ENCODE peak calls at places on chromosomes 4 and X, in four cellular contexts. One of them, this sample, is unnamed. For H3K9me3, the result is how much of the 10 kb centered on the place peaks cover.

GRCh38 chr4:165986956-165987698 is 114.1 kb downstream of the TLL1 start:
- DNase-seq in heart left ventricle: no peak
- DNase-seq in right lobe of liver: no peak
- DNase-seq in lower lobe of right lung: no peak
- DNase-seq in this sample: no peak

GRCh38 chr4:78020677-78021076 is 36.4 kb upstream of the FRAS1 start:
- DNase-seq in lower lobe of right lung: no peak
- DNase-seq in right lobe of liver: no peak
- DNase-seq in heart left ventricle: no peak
- DNase-seq in this sample: no peak

GRCh38 chr4:167906851-167907250 is 185.5 kb upstream of the ANXA10 start:
- DNase-seq in lower lobe of right lung: no peak
- DNase-seq in right lobe of liver: no peak
- DNase-seq in heart left ventricle: no peak
- DNase-seq in this sample: no peak

GRCh38 chrX:134738986-134739744 is 80.9 kb upstream of the PLAC1 start:
- DNase-seq in heart left ventricle: no peak
- DNase-seq in lower lobe of right lung: no peak
- DNase-seq in right lobe of liver: no peak
- DNase-seq in this sample: no peak

GRCh38 chr4:22969314-22969896 is 276.7 kb downstream of the GBA3 start:
- DNase-seq in heart left ventricle: no peak
- DNase-seq in lower lobe of right lung: no peak
- DNase-seq in right lobe of liver: no peak
- DNase-seq in this sample: no peak

GRCh38 chr4:37682701-37683401 is 3.3 kb downstream of the RELL1 start:
- DNase-seq in heart left ventricle: no peak
- DNase-seq in lower lobe of right lung: no peak
- DNase-seq in right lobe of liver: no peak
- DNase-seq in this sample: no peak

GRCh38 chr4:3780347-3781171 is 14.4 kb downstream of the ADRA2C start:
- DNase-seq in lower lobe of right lung: no peak
- DNase-seq in right lobe of liver: no peak
- DNase-seq in heart left ventricle: no peak
- DNase-seq in this sample: no peak

GRCh38 chr4:3767569-3768288 is 1.5 kb downstream of the ADRA2C start:
- DNase-seq in right lobe of liver: no peak
- DNase-seq in lower lobe of right lung: no peak
- DNase-seq in heart left ventricle: no peak
- DNase-seq in this sample: no peak

GRCh38 chr4:10582059-10582686 is 102.4 kb downstream of the CLNK start:
- DNase-seq in heart left ventricle: peak
- DNase-seq in lower lobe of right lung: no peak
- DNase-seq in right lobe of liver: no peak
- DNase-seq in this sample: no peak

GRCh38 chr4:121182296-121182695 is 18.2 kb upstream of the TNIP3 start:
- DNase-seq in lower lobe of right lung: no peak
- DNase-seq in heart left ventricle: no peak
- DNase-seq in right lobe of liver: no peak
- DNase-seq in this sample: no peak

GRCh38 chrX:3326721-3327120 is 19.7 kb downstream of the MXRA5 start:
- DNase-seq in lower lobe of right lung: no peak
- DNase-seq in heart left ventricle: no peak
- DNase-seq in right lobe of liver: no peak
- DNase-seq in this sample: no peak

GRCh38 chrX:125295337-125295736 is 24.3 kb upstream of the TEX13C start:
- DNase-seq in lower lobe of right lung: no peak
- DNase-seq in right lobe of liver: no peak
- DNase-seq in heart left ventricle: no peak
- DNase-seq in this sample: no peak

GRCh38 chr4:154332681-154333421 is 158.7 kb downstream of the DCHS2 start:
- DNase-seq in heart left ventricle: peak
- DNase-seq in lower lobe of right lung: peak
- DNase-seq in right lobe of liver: peak
- DNase-seq in this sample: peak

GRCh38 chrX:471239-471638 is 84.5 kb upstream of the PPP2R3B start:
- DNase-seq in right lobe of liver: no peak
- DNase-seq in lower lobe of right lung: no peak
- DNase-seq in heart left ventricle: no peak
- DNase-seq in this sample: no peak

GRCh38 chrX:105313596-105313995 is 93.1 kb upstream of the TEX13A start:
- DNase-seq in lower lobe of right lung: no peak
- DNase-seq in heart left ventricle: no peak
- DNase-seq in right lobe of liver: no peak
- DNase-seq in this sample: no peak

GRCh38 chr4:139950568-139950967 is 203.4 kb downstream of the MAML3 start:
- DNase-seq in heart left ventricle: no peak
- DNase-seq in lower lobe of right lung: peak
- DNase-seq in right lobe of liver: no peak
- DNase-seq in this sample: no peak

GRCh38 chr4:3239342-3239741 is 9.6 kb upstream of the MSANTD1 start:
- DNase-seq in lower lobe of right lung: no peak
- DNase-seq in right lobe of liver: no peak
- DNase-seq in heart left ventricle: no peak
- DNase-seq in this sample: no peak

GRCh38 chr4:114615435-114615834 is 16.8 kb downstream of the UGT8 start:
- DNase-seq in right lobe of liver: no peak
- DNase-seq in heart left ventricle: no peak
- DNase-seq in lower lobe of right lung: no peak
- DNase-seq in this sample: no peak

GRCh38 chrX:152897216-152898144 is at the start of gene ZNF185:
- DNase-seq in heart left ventricle: no peak
- DNase-seq in lower lobe of right lung: peak
- DNase-seq in right lobe of liver: peak
- DNase-seq in this sample: no peak

GRCh38 chr4:111546881-111547280 is 598.4 kb upstream of the FAM241A start:
- DNase-seq in lower lobe of right lung: no peak
- DNase-seq in heart left ventricle: no peak
- DNase-seq in right lobe of liver: no peak
- DNase-seq in this sample: no peak

GRCh38 chr4:11230888-11231287 is 197.8 kb downstream of the HS3ST1 start:
- DNase-seq in heart left ventricle: no peak
- DNase-seq in right lobe of liver: no peak
- DNase-seq in lower lobe of right lung: no peak
- DNase-seq in this sample: no peak

GRCh38 chr4:18366762-18367358 is 345.3 kb upstream of the LCORL start:
- DNase-seq in heart left ventricle: no peak
- DNase-seq in right lobe of liver: no peak
- DNase-seq in lower lobe of right lung: no peak
- DNase-seq in this sample: no peak

GRCh38 chrX:10526442-10526841 is 93.9 kb downstream of the MID1 start:
- DNase-seq in heart left ventricle: no peak
- DNase-seq in right lobe of liver: no peak
- DNase-seq in lower lobe of right lung: no peak
- DNase-seq in this sample: no peak

GRCh38 chr4:10342866-10343265 is 114.4 kb downstream of the ZNF518B start:
- DNase-seq in right lobe of liver: no peak
- DNase-seq in lower lobe of right lung: no peak
- DNase-seq in heart left ventricle: no peak
- DNase-seq in this sample: no peak

GRCh38 chrX:11770320-11770719 is 12.3 kb downstream of the MSL3 start:
- DNase-seq in heart left ventricle: no peak
- DNase-seq in lower lobe of right lung: peak
- DNase-seq in right lobe of liver: no peak
- DNase-seq in this sample: no peak

GRCh38 chrX:5176766-5177165 is 1051.9 kb downstream of the NLGN4X start:
- DNase-seq in lower lobe of right lung: no peak
- DNase-seq in heart left ventricle: no peak
- DNase-seq in right lobe of liver: no peak
- DNase-seq in this sample: no peak

GRCh38 chrX:72057844-72058243 is 73.9 kb downstream of the RTL5 start:
- DNase-seq in right lobe of liver: no peak
- DNase-seq in heart left ventricle: no peak
- DNase-seq in lower lobe of right lung: no peak
- DNase-seq in this sample: no peak

GRCh38 chr4:13541720-13542576 is 2.4 kb downstream of the NKX3-2 start:
- DNase-seq in right lobe of liver: no peak
- DNase-seq in heart left ventricle: no peak
- DNase-seq in lower lobe of right lung: no peak
- DNase-seq in this sample: no peak
- H3K9me3 ChIP-seq in right lobe of liver: under half
- H3K9me3 ChIP-seq in heart left ventricle: under half
- H3K9me3 ChIP-seq in lower lobe of right lung: under half
- H3K9me3 ChIP-seq in this sample: under half

GRCh38 chr4:54226399-54227260 is 2.5 kb upstream of the PDGFRA start:
- DNase-seq in lower lobe of right lung: peak
- DNase-seq in right lobe of liver: peak
- DNase-seq in heart left ventricle: peak
- DNase-seq in this sample: no peak

GRCh38 chr4:54228563-54229501 is at the start of gene PDGFRA:
- DNase-seq in lower lobe of right lung: no peak
- DNase-seq in heart left ventricle: peak
- DNase-seq in right lobe of liver: no peak
- DNase-seq in this sample: no peak

GRCh38 chr4:54228064-54228527 is 997 bp upstream of the PDGFRA start:
- DNase-seq in lower lobe of right lung: peak
- DNase-seq in right lobe of liver: peak
- DNase-seq in heart left ventricle: peak
- DNase-seq in this sample: no peak

GRCh38 chr4:54225671-54226398 is 3.3 kb upstream of the PDGFRA start:
- DNase-seq in lower lobe of right lung: no peak
- DNase-seq in heart left ventricle: no peak
- DNase-seq in right lobe of liver: no peak
- DNase-seq in this sample: no peak

DNA sequence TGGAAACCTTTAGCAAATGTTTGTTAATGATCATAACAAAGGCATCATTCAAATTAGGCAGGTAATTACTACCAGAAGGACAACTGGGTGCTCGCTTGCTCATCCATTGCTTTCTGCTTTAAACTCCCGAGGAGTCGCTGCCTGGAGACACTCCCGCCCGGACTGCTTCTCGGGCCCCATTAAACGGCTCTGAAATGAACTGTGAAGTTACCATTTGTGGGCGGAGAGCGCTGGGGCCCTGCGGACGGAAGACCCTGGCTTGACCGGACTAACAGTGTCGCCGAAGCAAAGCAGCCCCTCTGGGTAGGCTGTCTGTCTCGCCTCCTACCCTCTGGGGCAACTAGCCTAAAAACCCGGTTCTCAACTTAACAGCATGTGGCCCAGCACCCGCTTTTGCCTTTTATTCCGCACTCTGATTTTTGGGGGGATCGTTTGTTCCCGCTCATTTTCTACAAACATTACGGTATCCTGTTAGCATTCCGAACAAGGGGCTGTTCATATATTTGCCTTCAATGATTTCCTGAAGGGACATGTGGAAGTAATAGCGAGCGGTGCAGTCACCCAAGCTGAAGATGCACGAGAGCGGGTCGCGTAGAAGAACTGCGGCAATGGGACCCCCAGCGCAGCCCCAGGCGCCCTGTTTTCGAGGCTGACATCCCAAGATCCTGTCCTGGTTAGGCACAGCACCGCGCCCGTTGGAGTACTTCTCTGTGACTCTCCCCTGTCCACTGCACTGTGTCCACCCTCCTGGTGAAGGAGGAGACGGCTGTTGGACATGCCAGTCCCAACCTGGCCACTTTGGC is 1.6 kb upstream of the PDGFRA start:
- DNase-seq in heart left ventricle: peak
- DNase-seq in lower lobe of right lung: peak
- DNase-seq in right lobe of liver: peak
- DNase-seq in this sample: no peak
- H3K9me3 ChIP-seq in heart left ventricle: under half
- H3K9me3 ChIP-seq in lower lobe of right lung: under half
- H3K9me3 ChIP-seq in right lobe of liver: under half
- H3K9me3 ChIP-seq in this sample: under half

GRCh38 chrX:57677132-57677858 is 2.8 kb downstream of the NLRP2B start:
- DNase-seq in lower lobe of right lung: no peak
- DNase-seq in heart left ventricle: no peak
- DNase-seq in right lobe of liver: no peak
- DNase-seq in this sample: no peak

GRCh38 chrX:57680160-57680559 is at the start of gene NLRP2B:
- DNase-seq in right lobe of liver: no peak
- DNase-seq in lower lobe of right lung: no peak
- DNase-seq in heart left ventricle: no peak
- DNase-seq in this sample: no peak

GRCh38 chrX:57678686-57679428 is 1.2 kb downstream of the NLRP2B start:
- DNase-seq in right lobe of liver: peak
- DNase-seq in lower lobe of right lung: no peak
- DNase-seq in heart left ventricle: no peak
- DNase-seq in this sample: no peak

GRCh38 chrX:57681341-57681740 is 1.3 kb upstream of the NLRP2B start:
- DNase-seq in heart left ventricle: no peak
- DNase-seq in lower lobe of right lung: no peak
- DNase-seq in right lobe of liver: no peak
- DNase-seq in this sample: no peak
- H3K9me3 ChIP-seq in heart left ventricle: under half
- H3K9me3 ChIP-seq in lower lobe of right lung: under half
- H3K9me3 ChIP-seq in right lobe of liver: under half
- H3K9me3 ChIP-seq in this sample: under half

DNA sequence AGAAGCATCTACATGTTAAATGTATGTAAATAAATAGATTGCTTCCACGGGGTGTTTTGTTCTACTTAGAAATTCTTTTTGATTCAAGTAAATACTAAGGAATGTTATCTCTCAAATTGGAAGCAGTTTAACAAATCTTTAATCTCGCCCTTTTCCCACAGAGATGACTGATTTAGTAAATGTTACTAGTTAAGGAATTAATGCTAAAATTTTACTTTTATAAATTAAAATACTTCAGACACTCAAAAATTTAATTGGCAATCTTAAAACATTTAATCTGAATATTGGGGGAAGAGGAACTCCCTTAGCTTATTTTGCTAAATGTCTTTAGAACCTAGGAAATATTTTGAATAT is 12.1 kb downstream of the LARP7 start:
- DNase-seq in right lobe of liver: no peak
- DNase-seq in lower lobe of right lung: no peak
- DNase-seq in heart left ventricle: no peak
- DNase-seq in this sample: no peak
- H3K9me3 ChIP-seq in right lobe of liver: under half
- H3K9me3 ChIP-seq in lower lobe of right lung: under half
- H3K9me3 ChIP-seq in heart left ventricle: under half
- H3K9me3 ChIP-seq in this sample: under half

GRCh38 chr4:4821577-4821976 is 37.9 kb upstream of the MSX1 start:
- DNase-seq in heart left ventricle: no peak
- DNase-seq in right lobe of liver: no peak
- DNase-seq in lower lobe of right lung: no peak
- DNase-seq in this sample: no peak
- H3K9me3 ChIP-seq in heart left ventricle: under half
- H3K9me3 ChIP-seq in right lobe of liver: under half
- H3K9me3 ChIP-seq in lower lobe of right lung: under half
- H3K9me3 ChIP-seq in this sample: under half

GRCh38 chrX:124239911-124240310 is 92.5 kb upstream of the TEX13D start:
- DNase-seq in right lobe of liver: no peak
- DNase-seq in heart left ventricle: no peak
- DNase-seq in lower lobe of right lung: no peak
- DNase-seq in this sample: no peak
- H3K9me3 ChIP-seq in right lobe of liver: under half
- H3K9me3 ChIP-seq in heart left ventricle: under half
- H3K9me3 ChIP-seq in lower lobe of right lung: under half
- H3K9me3 ChIP-seq in this sample: under half

GRCh38 chr4:161336016-161336415 is 827.8 kb downstream of the FSTL5 start:
- DNase-seq in lower lobe of right lung: no peak
- DNase-seq in heart left ventricle: no peak
- DNase-seq in right lobe of liver: no peak
- DNase-seq in this sample: no peak
- H3K9me3 ChIP-seq in lower lobe of right lung: under half
- H3K9me3 ChIP-seq in heart left ventricle: under half
- H3K9me3 ChIP-seq in right lobe of liver: under half
- H3K9me3 ChIP-seq in this sample: under half

This sample was measured in T-helper 17 cell.